ENCODE peak calls at places on chromosomes 2 and 18, in five cellular contexts. R is K562, V is heart right ventricle, F is body of pancreas, U is osteoblast. W is an unnamed sample. For H3K9me3, the result is how much of the 10 kb centered on the place peaks cover.

GRCh38 chr2:203685081-203685621 is 21.3 kb upstream of the CD28 start:
- DNase-seq in U (peak), V (peak), R (no peak), F (no peak), W (no peak)

GRCh38 chr2:16664052-16664731 is 1.4 kb downstream of the CYRIA start:
- DNase-seq in V (peak), U (no peak), R (no peak), F (peak), W (peak)

GRCh38 chr2:160920791-160921303 is 239.4 kb upstream of the TANK start:
- DNase-seq in U (peak), V (peak), R (no peak), F (no peak), W (no peak)

GRCh38 chr18:25435462-25435782 is 83.5 kb upstream of the ZNF521 start:
- DNase-seq in V (no peak), F (no peak), R (no peak), U (no peak), W (no peak)

GRCh38 chr2:72172478-72172877 is 24.8 kb upstream of the CYP26B1 start:
- DNase-seq in U (no peak), F (no peak), V (no peak), R (no peak), W (no peak)

GRCh38 chr2:216064014-216064630 is 17.5 kb downstream of the PECR start:
- DNase-seq in R (no peak), U (no peak), V (no peak), F (no peak), W (no peak)

GRCh38 chr2:241314181-241314932 is 1.1 kb downstream of the HDLBP start:
- DNase-seq in U (peak), V (no peak), F (no peak), R (no peak), W (no peak)

GRCh38 chr2:62116983-62117382 is 78.9 kb upstream of the B3GNT2 start:
- DNase-seq in U (no peak), R (no peak), V (no peak), F (no peak), W (no peak)

GRCh38 chr2:119741868-119742267 is 17.9 kb upstream of the PTPN4 start:
- DNase-seq in R (no peak), U (no peak), F (no peak), V (no peak), W (no peak)

GRCh38 chr2:9174771-9175441 is 31.7 kb upstream of the ASAP2 start:
- DNase-seq in U (peak), V (no peak), R (no peak), F (no peak), W (peak)

GRCh38 chr2:239263937-239264837 is 136.6 kb downstream of the HDAC4 start:
- DNase-seq in U (peak), V (no peak), R (no peak), F (no peak), W (no peak)

GRCh38 chr2:102304711-102305591 is 6.4 kb upstream of the IL1RL1 start:
- DNase-seq in R (no peak), V (no peak), U (no peak), F (no peak), W (peak)

GRCh38 chr2:228474466-228474865 is 293.0 kb upstream of the SPHKAP start:
- DNase-seq in U (no peak), R (no peak), V (no peak), F (no peak), W (no peak)

GRCh38 chr2:133143649-133144048 is 424.6 kb downstream of the NCKAP5 start:
- DNase-seq in F (peak), U (no peak), V (no peak), R (no peak), W (no peak)

GRCh38 chr18:78408623-78409022 is 571.0 kb upstream of the SALL3 start:
- DNase-seq in V (no peak), U (no peak), R (no peak), F (no peak), W (no peak)

GRCh38 chr2:9010866-9011265 is 7.4 kb upstream of the MBOAT2 start:
- DNase-seq in V (no peak), R (no peak), F (no peak), U (peak), W (no peak)

GRCh38 chr18:13175754-13176210 is 42.8 kb upstream of the LDLRAD4 start:
- DNase-seq in F (no peak), V (no peak), U (no peak), R (no peak), W (no peak)

GRCh38 chr2:101063753-101064502 is 61.8 kb downstream of the RPL31 start:
- DNase-seq in U (peak), F (no peak), R (no peak), V (no peak), W (no peak)

GRCh38 chr2:207984765-207985480 is 40.4 kb downstream of the PLEKHM3 start:
- DNase-seq in U (no peak), F (no peak), V (no peak), R (no peak), W (no peak)

GRCh38 chr2:44789446-44789845 is 152.1 kb upstream of the SIX3 start:
- DNase-seq in V (no peak), U (no peak), R (no peak), F (no peak), W (no peak)

GRCh38 chr2:19125876-19126275 is 232.5 kb downstream of the OSR1 start:
- DNase-seq in U (no peak), F (no peak), R (no peak), V (no peak), W (no peak)

GRCh38 chr18:3661121-3661520 is 211.1 kb downstream of the TGIF1 start:
- DNase-seq in U (no peak), R (peak), V (no peak), F (no peak), W (no peak)

GRCh38 chr2:65483763-65484162 is 51.4 kb upstream of the SPRED2 start:
- DNase-seq in U (peak), R (no peak), F (no peak), V (no peak), W (no peak)

GRCh38 chr2:57376985-57377384 is 669.6 kb upstream of the VRK2 start:
- DNase-seq in R (no peak), F (no peak), V (no peak), U (no peak), W (no peak)

GRCh38 chr2:106030287-106031268 is 163.5 kb downstream of the UXS1 start:
- DNase-seq in F (no peak), R (no peak), U (peak), V (peak), W (peak)

GRCh38 chr18:35172009-35172408 is 68.8 kb upstream of the ZNF397 start:
- DNase-seq in R (no peak), U (no peak), F (no peak), V (no peak), W (no peak)

GRCh38 chr2:72561621-72562318 is 264.1 kb downstream of the EXOC6B start:
- DNase-seq in U (peak), R (no peak), V (no peak), F (no peak), W (no peak)

GRCh38 chr2:68739261-68740183 is 4.9 kb downstream of the ARHGAP25 start:
- DNase-seq in R (no peak), U (no peak), V (no peak), F (no peak), W (no peak)

GRCh38 chr2:170247333-170247732 is 69.4 kb downstream of the MYO3B start:
- DNase-seq in F (no peak), R (no peak), U (no peak), V (no peak), W (no peak)

GRCh38 chr18:34847408-34847807 is 137.3 kb downstream of the DTNA start:
- DNase-seq in V (no peak), F (no peak), U (no peak), R (no peak), W (no peak)

GRCh38 chr2:198498048-198498447 is 693.7 kb downstream of the PLCL1 start:
- DNase-seq in R (no peak), V (no peak), U (no peak), F (no peak), W (no peak)

GRCh38 chr2:19866741-19867140 is 35.0 kb downstream of the TTC32 start:
- DNase-seq in U (no peak), R (no peak), V (no peak), F (no peak), W (no peak)

GRCh38 chr2:74051504-74051903 is 66.8 kb downstream of the TET3 start:
- DNase-seq in R (no peak), U (no peak), F (no peak), V (no peak), W (no peak)

GRCh38 chr2:241808051-241808450 is 942 bp upstream of the NEU4 start:
- DNase-seq in R (no peak), F (no peak), U (peak), V (peak), W (peak)

GRCh38 chr2:24297663-24298062 is 62.7 kb downstream of the ITSN2 start:
- DNase-seq in U (no peak), R (no peak), F (no peak), V (no peak), W (no peak)

GRCh38 chr2:112187805-112188596 is 49.8 kb downstream of the FBLN7 start:
- DNase-seq in F (no peak), R (peak), V (no peak), U (no peak), W (no peak)

GRCh38 chr2:27095745-27096651 is 9.4 kb downstream of the KHK start:
- DNase-seq in F (peak), U (peak), V (peak), R (peak), W (peak)

GRCh38 chr2:218360453-218360852 is 3.8 kb downstream of the CATIP start:
- DNase-seq in F (no peak), V (no peak), R (peak), U (peak), W (peak)
- H3K9me3 ChIP-seq in F (under half), V (under half), R (under half), U (under half), W (under half)

GRCh38 chr2:40489678-40489960 is 37.7 kb upstream of the SLC8A1 start:
- DNase-seq in U (no peak), F (no peak), R (no peak), V (no peak), W (no peak)

GRCh38 chr2:40485319-40485718 is 33.4 kb upstream of the SLC8A1 start:
- DNase-seq in U (no peak), F (no peak), R (no peak), V (no peak), W (no peak)

GRCh38 chr2:40487592-40487991 is 35.7 kb upstream of the SLC8A1 start:
- DNase-seq in V (no peak), R (no peak), U (no peak), F (no peak), W (peak)

GRCh38 chr2:40488101-40488598 is 36.3 kb upstream of the SLC8A1 start:
- DNase-seq in U (peak), V (no peak), F (no peak), R (no peak), W (no peak)

DNA sequence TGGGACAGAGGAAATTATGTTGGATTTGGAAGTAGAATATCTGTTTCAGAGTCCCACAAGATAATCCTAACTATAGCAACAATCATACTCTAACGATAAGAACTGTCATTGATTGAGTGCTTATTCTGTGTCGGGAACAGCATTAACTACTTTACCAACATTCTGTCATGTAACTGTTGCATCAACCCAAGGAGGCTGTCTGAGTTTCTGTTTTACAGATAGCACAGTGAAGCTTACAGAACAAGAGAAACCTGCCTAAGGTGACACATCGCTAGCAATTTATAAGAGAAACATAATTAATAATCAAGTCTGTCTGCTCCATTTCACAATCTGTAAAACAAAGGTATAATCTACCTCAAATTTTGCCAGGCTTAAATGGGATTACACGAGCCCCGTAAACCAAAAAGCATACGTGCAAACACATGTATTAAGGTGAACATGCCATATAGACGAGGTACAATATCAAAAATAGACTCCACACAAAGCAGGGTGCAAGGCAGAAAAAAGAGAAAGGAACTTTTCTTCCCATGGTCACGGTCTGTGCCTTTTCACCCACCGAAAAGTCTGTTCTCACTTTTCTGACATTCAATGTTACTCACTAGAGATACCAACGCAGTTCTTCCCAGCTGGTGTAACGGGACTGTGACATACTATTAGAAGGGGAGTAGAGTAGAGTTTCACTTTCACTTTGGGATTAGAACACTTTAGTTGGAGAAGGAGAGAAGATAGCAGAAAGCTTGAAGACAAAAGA is 37.2 kb upstream of the SLC8A1 start:
- DNase-seq in U (peak), V (no peak), F (no peak), R (no peak), W (no peak)
- H3K4me3 ChIP-seq in U (peak), V (peak), F (no peak), R (no peak), W (no peak)

DNA sequence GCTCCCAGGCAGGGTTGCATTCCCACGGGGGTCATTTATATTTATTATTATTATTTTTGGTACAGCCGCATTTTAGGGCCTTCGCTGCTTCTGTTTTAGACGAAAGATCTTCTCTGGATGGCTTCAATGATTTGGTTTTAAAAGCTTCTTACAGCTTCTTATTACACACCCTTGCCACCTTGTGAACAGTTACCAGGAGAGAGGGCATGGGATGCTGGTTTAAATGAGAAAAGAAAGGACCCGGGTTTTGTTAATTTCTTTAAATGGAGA is 1.7 kb downstream of the SH3RF3 start:
- DNase-seq in R (no peak), V (no peak), U (no peak), F (no peak), W (no peak)
- H3K27ac ChIP-seq in R (no peak), V (no peak), U (peak), F (no peak), W (no peak)

GRCh38 chr2:47311764-47312503 is 91.0 kb upstream of the MSH2 start:
- DNase-seq in F (no peak), V (no peak), R (no peak), U (no peak), W (no peak)

GRCh38 chr2:47313141-47313691 is 89.7 kb upstream of the MSH2 start:
- DNase-seq in R (peak), U (no peak), V (no peak), F (no peak), W (no peak)

GRCh38 chr2:47312504-47312875 is 90.5 kb upstream of the MSH2 start:
- DNase-seq in F (no peak), V (no peak), U (no peak), R (no peak), W (no peak)

GRCh38 chr2:47315490-47315889 is 87.5 kb upstream of the MSH2 start:
- DNase-seq in V (no peak), F (no peak), R (no peak), U (no peak), W (no peak)

DNA sequence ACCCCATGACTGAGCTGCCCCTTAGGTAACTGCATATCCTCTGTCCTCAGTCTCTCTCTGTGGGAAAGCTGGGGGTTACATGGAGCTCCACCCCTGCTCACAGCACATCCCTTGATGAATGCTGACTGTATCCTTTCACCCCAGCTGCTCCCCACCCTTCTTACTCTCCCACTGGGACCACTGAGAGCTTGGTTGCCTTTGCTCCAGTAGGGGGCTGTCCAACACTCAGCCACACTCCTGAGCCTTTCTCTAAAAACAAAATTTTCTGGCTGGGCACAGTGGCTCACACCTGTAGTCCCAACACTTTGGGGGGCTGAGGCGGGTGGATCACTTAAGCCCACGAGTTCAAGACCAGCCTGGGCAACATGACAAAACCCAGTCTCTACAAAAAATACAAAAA is 89.2 kb upstream of the MSH2 start:
- DNase-seq in U (no peak), R (peak), V (no peak), F (no peak), W (no peak)
- H3K9me3 ChIP-seq in U (under half), R (under half), V (under half), F (under half), W (under half)

DNA sequence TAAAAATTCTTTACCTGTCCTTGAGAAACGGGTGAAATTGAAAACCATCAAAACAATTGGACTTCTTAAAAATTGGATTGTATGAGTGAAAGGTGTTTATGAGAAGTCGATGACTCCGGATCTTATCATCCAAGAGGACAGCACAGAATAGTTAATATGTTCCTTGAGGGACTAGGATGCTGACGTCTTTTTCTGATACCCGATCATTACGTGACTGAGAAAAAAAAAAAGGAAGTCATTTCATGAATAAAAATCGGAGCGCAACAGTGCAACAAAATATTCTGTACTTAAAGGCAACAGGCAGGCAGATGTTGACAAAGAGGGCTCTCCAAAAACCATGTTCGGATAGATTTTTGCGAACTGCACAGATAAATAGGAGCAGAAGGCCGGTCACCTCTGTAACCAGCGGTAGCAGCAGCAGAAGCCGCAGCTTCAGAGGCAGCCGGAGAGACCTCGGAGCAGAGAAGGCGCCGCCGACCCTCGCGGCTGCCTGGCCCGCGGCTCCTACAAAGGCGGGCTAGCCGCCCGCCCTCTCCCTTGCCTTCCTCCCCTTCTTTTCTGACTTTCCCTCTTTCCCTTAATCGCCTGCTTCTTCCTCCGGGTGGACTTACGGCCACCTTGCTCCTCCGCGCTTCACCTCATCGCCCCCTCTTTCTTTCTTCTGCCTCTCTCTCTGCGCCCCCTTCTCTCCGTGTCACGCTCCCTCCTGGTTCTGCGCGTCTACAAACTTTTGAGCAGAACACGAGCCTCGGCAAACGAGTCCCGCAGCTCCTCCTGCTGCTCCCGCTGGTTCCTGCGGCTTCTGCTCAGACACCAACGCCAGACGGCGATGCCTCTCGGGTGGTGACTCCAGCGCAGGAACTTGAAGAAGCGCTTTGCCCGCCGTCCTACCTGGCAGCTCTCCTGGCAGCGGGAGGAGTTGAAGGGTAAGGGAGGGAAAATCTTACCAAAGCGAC is at the start of gene ADCYAP1:
- DNase-seq in F (no peak), R (peak), U (peak), V (no peak), W (no peak)
- H3K4me3 ChIP-seq in F (no peak), R (no peak), U (no peak), V (no peak), W (no peak)

DNA sequence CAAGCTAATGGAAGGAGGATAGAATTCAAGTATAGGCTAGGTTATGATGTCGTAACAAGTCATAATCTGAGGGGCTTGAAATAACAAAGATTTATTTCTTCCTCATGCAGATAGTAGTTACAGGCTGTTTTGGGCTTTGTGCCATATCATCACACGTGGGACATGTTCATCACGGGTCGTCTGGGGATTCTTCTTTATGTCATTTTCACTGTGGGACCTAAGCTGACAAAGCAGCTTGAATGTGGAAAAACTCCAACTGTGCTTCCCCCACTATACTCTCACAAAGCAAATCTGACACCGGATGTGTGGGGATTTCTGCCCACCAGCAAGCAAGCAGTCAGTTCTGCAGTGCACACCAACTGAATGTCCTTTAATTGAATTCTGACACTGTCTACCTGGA is 124.8 kb downstream of the LTBP1 start:
- DNase-seq in F (no peak), U (no peak), V (no peak), R (no peak), W (no peak)
- H3K27ac ChIP-seq in F (no peak), U (no peak), V (no peak), R (no peak), W (no peak)

DNA sequence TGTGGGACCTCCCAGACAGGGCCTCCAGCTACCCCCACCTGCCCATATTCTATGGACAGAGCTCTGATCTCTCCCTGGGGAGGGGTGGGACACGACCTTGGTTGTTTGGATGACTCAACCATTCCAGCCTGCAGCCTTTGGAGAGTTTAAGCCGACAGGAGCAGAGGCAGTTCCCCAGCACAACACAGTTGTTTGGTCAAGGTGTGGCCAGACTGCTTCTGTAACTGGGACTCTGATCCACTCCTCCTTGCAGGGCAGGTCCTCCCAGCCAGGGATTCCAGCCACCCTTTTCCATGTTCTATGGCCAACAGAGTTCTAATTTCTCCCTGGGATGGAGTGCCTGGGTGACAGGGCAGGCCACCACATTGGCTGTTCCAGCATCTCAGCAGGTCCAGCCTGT is 177.8 kb downstream of the RND3 start:
- DNase-seq in R (no peak), F (no peak), U (peak), V (no peak), W (no peak)
- H3K9me3 ChIP-seq in R (under half), F (under half), U (under half), V (under half), W (under half)

W was measured in thyroid gland.